ENCODE peak calls at places on chromosomes 2 and 18, in nine cellular contexts. One of them, this sample, is unnamed.

GRCh38 chr18:53909668-53910067 is 314.8 kb downstream of the MBD2 start:
- DNase-seq in BJ: no peak
- DNase-seq in sigmoid colon: no peak
- DNase-seq in cardiac muscle cell: no peak
- DNase-seq in spleen: no peak
- DNase-seq in CD4-positive, alpha-beta T cell: no peak
- DNase-seq in Peyer's patch: no peak
- DNase-seq in MM.1S: peak
- DNase-seq in WERI-Rb-1: peak
- DNase-seq in this sample: no peak

GRCh38 chr18:76518543-76519155 is 23.6 kb upstream of the ZNF516 start:
- DNase-seq in Peyer's patch: no peak
- DNase-seq in spleen: peak
- DNase-seq in cardiac muscle cell: peak
- DNase-seq in sigmoid colon: no peak
- DNase-seq in BJ: no peak
- DNase-seq in CD4-positive, alpha-beta T cell: no peak
- DNase-seq in MM.1S: no peak
- DNase-seq in WERI-Rb-1: no peak
- DNase-seq in this sample: peak

GRCh38 chr2:164868563-164869419 is 27.2 kb upstream of the COBLL1 start:
- DNase-seq in cardiac muscle cell: no peak
- DNase-seq in CD4-positive, alpha-beta T cell: no peak
- DNase-seq in WERI-Rb-1: no peak
- DNase-seq in sigmoid colon: no peak
- DNase-seq in MM.1S: peak
- DNase-seq in BJ: no peak
- DNase-seq in spleen: no peak
- DNase-seq in Peyer's patch: no peak
- DNase-seq in this sample: no peak

GRCh38 chr2:53508667-53509066 is 258.9 kb upstream of the CHAC2 start:
- DNase-seq in spleen: no peak
- DNase-seq in CD4-positive, alpha-beta T cell: no peak
- DNase-seq in BJ: no peak
- DNase-seq in cardiac muscle cell: no peak
- DNase-seq in sigmoid colon: no peak
- DNase-seq in MM.1S: no peak
- DNase-seq in Peyer's patch: no peak
- DNase-seq in WERI-Rb-1: no peak
- DNase-seq in this sample: no peak

GRCh38 chr2:8515864-8516533 is 165.9 kb upstream of the ID2 start:
- DNase-seq in WERI-Rb-1: no peak
- DNase-seq in BJ: no peak
- DNase-seq in sigmoid colon: no peak
- DNase-seq in MM.1S: peak
- DNase-seq in CD4-positive, alpha-beta T cell: no peak
- DNase-seq in Peyer's patch: no peak
- DNase-seq in cardiac muscle cell: no peak
- DNase-seq in spleen: no peak
- DNase-seq in this sample: no peak

GRCh38 chr2:122740594-122740948 is 985.1 kb downstream of the TSN start:
- DNase-seq in spleen: no peak
- DNase-seq in WERI-Rb-1: no peak
- DNase-seq in cardiac muscle cell: no peak
- DNase-seq in CD4-positive, alpha-beta T cell: no peak
- DNase-seq in Peyer's patch: no peak
- DNase-seq in MM.1S: no peak
- DNase-seq in BJ: no peak
- DNase-seq in sigmoid colon: no peak
- DNase-seq in this sample: no peak

GRCh38 chr2:64296695-64297346 is 152.6 kb upstream of the PELI1 start:
- DNase-seq in BJ: no peak
- DNase-seq in WERI-Rb-1: no peak
- DNase-seq in sigmoid colon: no peak
- DNase-seq in spleen: no peak
- DNase-seq in cardiac muscle cell: peak
- DNase-seq in MM.1S: no peak
- DNase-seq in CD4-positive, alpha-beta T cell: no peak
- DNase-seq in Peyer's patch: no peak
- DNase-seq in this sample: no peak

GRCh38 chr2:109457811-109458210 is 156.0 kb downstream of the SEPTIN10 start:
- DNase-seq in CD4-positive, alpha-beta T cell: no peak
- DNase-seq in sigmoid colon: peak
- DNase-seq in Peyer's patch: no peak
- DNase-seq in spleen: peak
- DNase-seq in MM.1S: no peak
- DNase-seq in WERI-Rb-1: no peak
- DNase-seq in cardiac muscle cell: no peak
- DNase-seq in BJ: no peak
- DNase-seq in this sample: no peak

GRCh38 chr2:219723311-219723710 is 95.9 kb downstream of the SLC4A3 start:
- DNase-seq in MM.1S: no peak
- DNase-seq in WERI-Rb-1: no peak
- DNase-seq in cardiac muscle cell: no peak
- DNase-seq in sigmoid colon: no peak
- DNase-seq in BJ: no peak
- DNase-seq in Peyer's patch: no peak
- DNase-seq in CD4-positive, alpha-beta T cell: no peak
- DNase-seq in spleen: no peak
- DNase-seq in this sample: no peak

GRCh38 chr2:196238836-196239380 is 67.5 kb upstream of the STK17B start:
- DNase-seq in spleen: no peak
- DNase-seq in cardiac muscle cell: no peak
- DNase-seq in sigmoid colon: no peak
- DNase-seq in Peyer's patch: no peak
- DNase-seq in BJ: no peak
- DNase-seq in MM.1S: no peak
- DNase-seq in CD4-positive, alpha-beta T cell: no peak
- DNase-seq in WERI-Rb-1: no peak
- DNase-seq in this sample: no peak

GRCh38 chr18:58761241-58761969 is 90.1 kb downstream of the MALT1 start:
- DNase-seq in Peyer's patch: no peak
- DNase-seq in spleen: no peak
- DNase-seq in sigmoid colon: no peak
- DNase-seq in BJ: no peak
- DNase-seq in WERI-Rb-1: no peak
- DNase-seq in CD4-positive, alpha-beta T cell: no peak
- DNase-seq in cardiac muscle cell: peak
- DNase-seq in MM.1S: peak
- DNase-seq in this sample: no peak

GRCh38 chr2:50953021-50953420 is 78.9 kb downstream of the NRXN1 start:
- DNase-seq in WERI-Rb-1: no peak
- DNase-seq in CD4-positive, alpha-beta T cell: no peak
- DNase-seq in sigmoid colon: no peak
- DNase-seq in BJ: no peak
- DNase-seq in spleen: no peak
- DNase-seq in MM.1S: no peak
- DNase-seq in Peyer's patch: no peak
- DNase-seq in cardiac muscle cell: no peak
- DNase-seq in this sample: no peak

GRCh38 chr2:29617351-29617750 is 304.0 kb downstream of the ALK start:
- DNase-seq in BJ: no peak
- DNase-seq in Peyer's patch: no peak
- DNase-seq in sigmoid colon: no peak
- DNase-seq in cardiac muscle cell: no peak
- DNase-seq in CD4-positive, alpha-beta T cell: no peak
- DNase-seq in MM.1S: no peak
- DNase-seq in WERI-Rb-1: no peak
- DNase-seq in spleen: no peak
- DNase-seq in this sample: no peak

GRCh38 chr18:28594034-28594433 is 417.1 kb upstream of the CDH2 start:
- DNase-seq in cardiac muscle cell: no peak
- DNase-seq in WERI-Rb-1: no peak
- DNase-seq in spleen: no peak
- DNase-seq in Peyer's patch: no peak
- DNase-seq in MM.1S: no peak
- DNase-seq in BJ: no peak
- DNase-seq in sigmoid colon: no peak
- DNase-seq in CD4-positive, alpha-beta T cell: no peak
- DNase-seq in this sample: no peak

GRCh38 chr2:10784719-10785118 is 27.9 kb downstream of the PDIA6 start:
- DNase-seq in BJ: no peak
- DNase-seq in cardiac muscle cell: no peak
- DNase-seq in MM.1S: no peak
- DNase-seq in CD4-positive, alpha-beta T cell: no peak
- DNase-seq in WERI-Rb-1: no peak
- DNase-seq in Peyer's patch: no peak
- DNase-seq in spleen: no peak
- DNase-seq in sigmoid colon: no peak
- DNase-seq in this sample: no peak

GRCh38 chr2:96928277-96928781 is 58.1 kb downstream of the FAM178B start:
- DNase-seq in Peyer's patch: peak
- DNase-seq in BJ: no peak
- DNase-seq in sigmoid colon: peak
- DNase-seq in WERI-Rb-1: no peak
- DNase-seq in cardiac muscle cell: no peak
- DNase-seq in spleen: no peak
- DNase-seq in MM.1S: no peak
- DNase-seq in CD4-positive, alpha-beta T cell: no peak
- DNase-seq in this sample: no peak

GRCh38 chr18:21774722-21775121 is 34.1 kb downstream of the MIB1 start:
- DNase-seq in cardiac muscle cell: no peak
- DNase-seq in Peyer's patch: no peak
- DNase-seq in spleen: no peak
- DNase-seq in CD4-positive, alpha-beta T cell: no peak
- DNase-seq in MM.1S: no peak
- DNase-seq in sigmoid colon: no peak
- DNase-seq in WERI-Rb-1: no peak
- DNase-seq in BJ: no peak
- DNase-seq in this sample: no peak
- TF ChIP-seq CTCF in cardiac muscle cell: no peak
- TF ChIP-seq CTCF in Peyer's patch: no peak
- TF ChIP-seq CTCF in spleen: no peak
- TF ChIP-seq CTCF in CD4-positive, alpha-beta T cell: no peak
- TF ChIP-seq CTCF in MM.1S: no peak
- TF ChIP-seq CTCF in sigmoid colon: no peak
- TF ChIP-seq CTCF in WERI-Rb-1: no peak
- TF ChIP-seq CTCF in BJ: no peak
- TF ChIP-seq CTCF in this sample: no peak

DNA sequence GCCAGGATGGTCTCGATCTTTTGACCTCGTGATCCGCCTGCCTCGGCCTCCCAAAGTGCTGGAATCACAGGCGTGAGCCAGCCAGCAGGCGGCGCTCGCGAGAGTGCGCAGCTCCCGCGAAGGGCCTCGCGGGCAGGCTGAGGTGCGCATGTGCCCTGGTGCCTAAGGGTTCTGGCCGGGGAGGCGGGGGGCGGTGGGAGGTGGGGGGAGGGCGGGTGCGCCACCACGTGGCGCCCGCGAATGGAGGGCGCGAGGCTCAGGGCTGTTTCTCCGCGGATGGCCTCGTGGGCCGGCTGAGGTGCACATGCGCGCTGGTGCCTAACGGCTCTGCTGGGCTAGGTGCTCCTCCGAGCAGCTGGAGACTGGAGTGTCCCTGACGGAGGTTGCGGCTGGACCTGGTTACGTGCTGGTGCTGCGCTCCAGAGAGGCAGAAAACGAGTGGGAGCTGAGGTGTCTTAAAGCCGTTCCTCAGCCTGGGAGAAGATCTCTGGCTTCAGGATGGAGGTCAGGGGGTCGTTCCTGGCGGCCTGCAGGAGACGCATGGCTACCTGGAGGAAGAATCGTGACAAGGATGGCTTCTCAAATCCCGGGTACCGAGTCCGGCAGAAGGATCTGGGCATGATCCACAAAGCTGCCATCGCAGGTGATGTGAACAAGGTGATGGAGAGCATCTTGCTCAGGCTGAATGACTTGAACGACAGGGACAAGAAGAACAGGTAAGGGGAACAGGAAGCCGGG is at the start of gene ANKRD62:
- DNase-seq in MM.1S: no peak
- DNase-seq in CD4-positive, alpha-beta T cell: no peak
- DNase-seq in Peyer's patch: no peak
- DNase-seq in cardiac muscle cell: no peak
- DNase-seq in sigmoid colon: no peak
- DNase-seq in spleen: no peak
- DNase-seq in BJ: no peak
- DNase-seq in WERI-Rb-1: no peak
- DNase-seq in this sample: no peak
- TF ChIP-seq CTCF in MM.1S: no peak
- TF ChIP-seq CTCF in CD4-positive, alpha-beta T cell: no peak
- TF ChIP-seq CTCF in Peyer's patch: no peak
- TF ChIP-seq CTCF in cardiac muscle cell: no peak
- TF ChIP-seq CTCF in sigmoid colon: no peak
- TF ChIP-seq CTCF in spleen: no peak
- TF ChIP-seq CTCF in BJ: no peak
- TF ChIP-seq CTCF in WERI-Rb-1: no peak
- TF ChIP-seq CTCF in this sample: no peak

DNA sequence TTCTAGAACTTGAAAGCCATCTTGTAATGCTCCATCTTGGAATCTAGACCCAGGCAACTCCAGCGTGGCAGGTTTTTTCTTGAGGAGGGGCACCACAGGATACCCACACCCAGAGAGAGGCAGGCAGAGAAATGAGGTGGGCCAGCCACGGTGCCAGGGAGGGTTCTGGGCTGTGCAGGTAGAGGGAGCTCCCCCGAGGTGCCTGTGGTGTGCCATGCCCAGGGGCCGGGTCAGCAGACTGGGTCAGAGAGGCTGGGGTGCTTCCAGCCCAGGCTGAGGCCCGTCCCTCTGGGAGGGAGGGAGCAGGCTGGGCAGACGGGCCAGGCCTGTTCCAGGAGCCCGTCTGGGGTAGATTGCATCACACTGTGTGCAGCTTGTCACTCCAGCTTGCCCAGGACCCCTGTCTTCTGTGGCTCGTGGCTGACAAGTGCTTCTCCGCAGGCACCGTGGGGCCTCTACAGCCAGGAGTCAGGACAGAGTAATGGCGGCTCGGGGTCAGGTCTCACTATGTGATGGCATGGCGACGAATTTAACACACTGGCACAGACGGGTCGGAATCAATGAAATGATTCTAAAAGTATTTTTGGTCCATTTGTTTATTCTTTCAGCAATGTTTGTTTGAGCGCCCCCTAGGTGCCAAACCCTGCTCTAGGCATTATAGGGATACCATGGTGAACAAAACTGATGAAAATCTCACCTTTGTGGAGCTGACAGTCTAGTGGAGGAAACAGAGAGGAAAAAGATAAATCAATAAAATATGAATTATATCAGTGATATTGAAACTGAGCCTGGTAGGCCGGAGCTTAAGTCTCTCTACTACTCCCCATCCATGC is 144.0 kb downstream of the ACOXL start:
- DNase-seq in WERI-Rb-1: no peak
- DNase-seq in Peyer's patch: no peak
- DNase-seq in spleen: no peak
- DNase-seq in sigmoid colon: no peak
- DNase-seq in cardiac muscle cell: no peak
- DNase-seq in BJ: no peak
- DNase-seq in CD4-positive, alpha-beta T cell: no peak
- DNase-seq in MM.1S: no peak
- DNase-seq in this sample: no peak
- TF ChIP-seq CTCF in WERI-Rb-1: peak
- TF ChIP-seq CTCF in Peyer's patch: no peak
- TF ChIP-seq CTCF in spleen: no peak
- TF ChIP-seq CTCF in sigmoid colon: no peak
- TF ChIP-seq CTCF in cardiac muscle cell: no peak
- TF ChIP-seq CTCF in BJ: no peak
- TF ChIP-seq CTCF in CD4-positive, alpha-beta T cell: no peak
- TF ChIP-seq CTCF in MM.1S: peak
- TF ChIP-seq CTCF in this sample: no peak

DNA sequence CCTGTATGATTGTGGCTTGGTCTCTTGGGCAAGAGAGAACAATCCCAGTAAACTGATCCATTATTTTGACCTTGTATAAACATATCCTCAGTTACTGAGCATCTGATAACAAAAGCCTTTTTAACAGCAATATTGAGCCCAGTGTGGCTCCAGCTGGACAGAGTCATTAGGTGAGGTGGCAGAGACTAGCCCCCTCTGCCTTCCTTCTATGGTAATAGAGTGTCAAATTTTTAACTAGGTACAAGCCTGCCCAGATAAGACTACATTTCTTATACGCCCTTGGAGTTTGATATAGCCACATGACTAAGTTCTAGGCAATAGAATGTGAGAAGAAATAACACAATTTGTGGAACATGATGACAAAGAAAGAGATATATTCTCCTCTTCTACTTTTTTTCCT is 56.2 kb downstream of the HNMT start:
- DNase-seq in MM.1S: no peak
- DNase-seq in CD4-positive, alpha-beta T cell: no peak
- DNase-seq in WERI-Rb-1: no peak
- DNase-seq in sigmoid colon: no peak
- DNase-seq in Peyer's patch: no peak
- DNase-seq in spleen: no peak
- DNase-seq in BJ: no peak
- DNase-seq in cardiac muscle cell: no peak
- DNase-seq in this sample: no peak
- TF ChIP-seq CTCF in MM.1S: no peak
- TF ChIP-seq CTCF in CD4-positive, alpha-beta T cell: no peak
- TF ChIP-seq CTCF in WERI-Rb-1: no peak
- TF ChIP-seq CTCF in sigmoid colon: no peak
- TF ChIP-seq CTCF in Peyer's patch: no peak
- TF ChIP-seq CTCF in spleen: no peak
- TF ChIP-seq CTCF in BJ: no peak
- TF ChIP-seq CTCF in cardiac muscle cell: no peak
- TF ChIP-seq CTCF in this sample: no peak